ENCODE peak calls at places on chromosomes 13 and 19, in five cellular contexts. One of them, this sample, is unnamed.

GRCh38 chr19:47107201-47107952 is 6.2 kb downstream of the ZC3H4 start:
- DNase-seq in neuronal stem cell: no peak
- DNase-seq in H9: no peak
- DNase-seq in mesenchymal stem cell: no peak
- DNase-seq in H1: no peak
- DNase-seq in this sample: no peak

GRCh38 chr13:113919761-113920160 is 54.1 kb downstream of the C13orf46 start:
- DNase-seq in neuronal stem cell: no peak
- DNase-seq in H9: peak
- DNase-seq in mesenchymal stem cell: no peak
- DNase-seq in H1: no peak
- DNase-seq in this sample: no peak

GRCh38 chr13:110841846-110842245 is 73.0 kb downstream of the ANKRD10 start:
- DNase-seq in neuronal stem cell: no peak
- DNase-seq in H9: no peak
- DNase-seq in mesenchymal stem cell: no peak
- DNase-seq in H1: no peak
- DNase-seq in this sample: peak

GRCh38 chr19:16381756-16382401 is 57.3 kb downstream of the KLF2 start:
- DNase-seq in neuronal stem cell: no peak
- DNase-seq in H9: no peak
- DNase-seq in mesenchymal stem cell: no peak
- DNase-seq in H1: no peak
- DNase-seq in this sample: no peak

GRCh38 chr13:40433577-40433976 is 232.9 kb downstream of the FOXO1 start:
- DNase-seq in neuronal stem cell: no peak
- DNase-seq in H9: no peak
- DNase-seq in mesenchymal stem cell: no peak
- DNase-seq in H1: no peak
- DNase-seq in this sample: no peak

GRCh38 chr13:29131159-29131558 is 311.0 kb downstream of the MTUS2 start:
- DNase-seq in neuronal stem cell: no peak
- DNase-seq in H9: no peak
- DNase-seq in mesenchymal stem cell: no peak
- DNase-seq in H1: no peak
- DNase-seq in this sample: no peak

GRCh38 chr13:86826232-86826631 is 844.9 kb upstream of the SLITRK5 start:
- DNase-seq in neuronal stem cell: no peak
- DNase-seq in H9: no peak
- DNase-seq in mesenchymal stem cell: no peak
- DNase-seq in H1: no peak
- DNase-seq in this sample: no peak

GRCh38 chr13:59391696-59392095 is 772.0 kb downstream of the DIAPH3 start:
- DNase-seq in neuronal stem cell: peak
- DNase-seq in H9: peak
- DNase-seq in mesenchymal stem cell: peak
- DNase-seq in H1: peak
- DNase-seq in this sample: peak

GRCh38 chr19:44792286-44792685 is 14.6 kb downstream of the CBLC start:
- DNase-seq in neuronal stem cell: no peak
- DNase-seq in H9: no peak
- DNase-seq in mesenchymal stem cell: no peak
- DNase-seq in H1: no peak
- DNase-seq in this sample: no peak

GRCh38 chr13:49292742-49293498 is 45.2 kb downstream of the CDADC1 start:
- DNase-seq in neuronal stem cell: no peak
- DNase-seq in H9: no peak
- DNase-seq in mesenchymal stem cell: peak
- DNase-seq in H1: no peak
- DNase-seq in this sample: no peak

GRCh38 chr13:31038834-31039552 is 106.5 kb downstream of the TEX26 start:
- DNase-seq in neuronal stem cell: no peak
- DNase-seq in H9: no peak
- DNase-seq in mesenchymal stem cell: peak
- DNase-seq in H1: no peak
- DNase-seq in this sample: no peak

GRCh38 chr13:37058801-37059135 is 720 bp downstream of the SUPT20H start:
- DNase-seq in neuronal stem cell: no peak
- DNase-seq in H9: peak
- DNase-seq in mesenchymal stem cell: no peak
- DNase-seq in H1: no peak
- DNase-seq in this sample: no peak

GRCh38 chr13:47904239-47904638 is 96.8 kb downstream of the SUCLA2 start:
- DNase-seq in neuronal stem cell: no peak
- DNase-seq in H9: no peak
- DNase-seq in mesenchymal stem cell: no peak
- DNase-seq in H1: no peak
- DNase-seq in this sample: peak

GRCh38 chr13:44273216-44273615 is 100.4 kb upstream of the SERP2 start:
- DNase-seq in neuronal stem cell: no peak
- DNase-seq in H9: no peak
- DNase-seq in mesenchymal stem cell: no peak
- DNase-seq in H1: no peak
- DNase-seq in this sample: no peak

GRCh38 chr13:31322025-31322424 is 122.2 kb downstream of the B3GLCT start:
- DNase-seq in neuronal stem cell: no peak
- DNase-seq in H9: no peak
- DNase-seq in mesenchymal stem cell: peak
- DNase-seq in H1: no peak
- DNase-seq in this sample: peak

GRCh38 chr19:16542894-16543498 is 759 bp upstream of the CHERP start:
- DNase-seq in neuronal stem cell: peak
- DNase-seq in H9: no peak
- DNase-seq in mesenchymal stem cell: peak
- DNase-seq in H1: no peak
- DNase-seq in this sample: no peak

GRCh38 chr13:41597348-41598041 is 140.1 kb downstream of the RGCC start:
- DNase-seq in neuronal stem cell: no peak
- DNase-seq in H9: no peak
- DNase-seq in mesenchymal stem cell: no peak
- DNase-seq in H1: no peak
- DNase-seq in this sample: no peak

GRCh38 chr19:56253737-56254136 is 18.8 kb upstream of the EDDM13 start:
- DNase-seq in neuronal stem cell: no peak
- DNase-seq in H9: no peak
- DNase-seq in mesenchymal stem cell: peak
- DNase-seq in H1: no peak
- DNase-seq in this sample: peak

GRCh38 chr13:24218977-24219376 is 58.5 kb downstream of the SPATA13 start:
- DNase-seq in neuronal stem cell: no peak
- DNase-seq in H9: no peak
- DNase-seq in mesenchymal stem cell: no peak
- DNase-seq in H1: no peak
- DNase-seq in this sample: no peak

GRCh38 chr13:68467160-68467559 is 1237.0 kb upstream of the PCDH9 start:
- DNase-seq in neuronal stem cell: no peak
- DNase-seq in H9: no peak
- DNase-seq in mesenchymal stem cell: no peak
- DNase-seq in H1: no peak
- DNase-seq in this sample: no peak

GRCh38 chr19:34104099-34104498 is 68.2 kb upstream of the LSM14A start:
- DNase-seq in neuronal stem cell: no peak
- DNase-seq in H9: no peak
- DNase-seq in mesenchymal stem cell: no peak
- DNase-seq in H1: no peak
- DNase-seq in this sample: no peak

GRCh38 chr13:42377640-42378382 is 105.9 kb downstream of the AKAP11 start:
- DNase-seq in neuronal stem cell: no peak
- DNase-seq in H9: no peak
- DNase-seq in mesenchymal stem cell: peak
- DNase-seq in H1: no peak
- DNase-seq in this sample: no peak

GRCh38 chr19:3968556-3969434 is 2.1 kb downstream of the DAPK3 start:
- DNase-seq in neuronal stem cell: peak
- DNase-seq in H9: peak
- DNase-seq in mesenchymal stem cell: peak
- DNase-seq in H1: peak
- DNase-seq in this sample: peak

GRCh38 chr13:76455960-76456359 is 430.2 kb downstream of the KCTD12 start:
- DNase-seq in neuronal stem cell: no peak
- DNase-seq in H9: no peak
- DNase-seq in mesenchymal stem cell: peak
- DNase-seq in H1: no peak
- DNase-seq in this sample: no peak

GRCh38 chr13:33017410-33017929 is 1.2 kb downstream of the KL start:
- DNase-seq in neuronal stem cell: no peak
- DNase-seq in H9: peak
- DNase-seq in mesenchymal stem cell: peak
- DNase-seq in H1: no peak
- DNase-seq in this sample: no peak

GRCh38 chr13:50016421-50016820 is 1.2 kb downstream of the KCNRG start:
- DNase-seq in neuronal stem cell: no peak
- DNase-seq in H9: no peak
- DNase-seq in mesenchymal stem cell: no peak
- DNase-seq in H1: no peak
- DNase-seq in this sample: no peak

GRCh38 chr13:92355213-92355612 is 871.4 kb upstream of the GPC6 start:
- DNase-seq in neuronal stem cell: no peak
- DNase-seq in H9: peak
- DNase-seq in mesenchymal stem cell: peak
- DNase-seq in H1: no peak
- DNase-seq in this sample: no peak

GRCh38 chr19:17333611-17334413 is 843 bp downstream of the ANO8 start:
- DNase-seq in neuronal stem cell: no peak
- DNase-seq in H9: peak
- DNase-seq in mesenchymal stem cell: peak
- DNase-seq in H1: peak
- DNase-seq in this sample: no peak

GRCh38 chr19:32104465-32105235 is 240.8 kb upstream of the ZNF507 start:
- DNase-seq in neuronal stem cell: no peak
- DNase-seq in H9: no peak
- DNase-seq in mesenchymal stem cell: peak
- DNase-seq in H1: peak
- DNase-seq in this sample: no peak

GRCh38 chr13:31044658-31045620 is 112.5 kb downstream of the TEX26 start:
- DNase-seq in neuronal stem cell: no peak
- DNase-seq in H9: no peak
- DNase-seq in mesenchymal stem cell: peak
- DNase-seq in H1: no peak
- DNase-seq in this sample: peak

GRCh38 chr19:1576242-1577089 is 8.3 kb upstream of the MEX3D start:
- DNase-seq in neuronal stem cell: no peak
- DNase-seq in H9: no peak
- DNase-seq in mesenchymal stem cell: no peak
- DNase-seq in H1: no peak
- DNase-seq in this sample: no peak

GRCh38 chr19:1580382-1580781 is 12.3 kb upstream of the MEX3D start:
- DNase-seq in neuronal stem cell: no peak
- DNase-seq in H9: no peak
- DNase-seq in mesenchymal stem cell: no peak
- DNase-seq in H1: no peak
- DNase-seq in this sample: no peak

GRCh38 chr19:1577090-1577928 is 9.2 kb upstream of the MEX3D start:
- DNase-seq in neuronal stem cell: no peak
- DNase-seq in H9: no peak
- DNase-seq in mesenchymal stem cell: no peak
- DNase-seq in H1: no peak
- DNase-seq in this sample: no peak

GRCh38 chr19:1579222-1579621 is 11.1 kb upstream of the MEX3D start:
- DNase-seq in neuronal stem cell: no peak
- DNase-seq in H9: no peak
- DNase-seq in mesenchymal stem cell: no peak
- DNase-seq in H1: no peak
- DNase-seq in this sample: no peak

DNA sequence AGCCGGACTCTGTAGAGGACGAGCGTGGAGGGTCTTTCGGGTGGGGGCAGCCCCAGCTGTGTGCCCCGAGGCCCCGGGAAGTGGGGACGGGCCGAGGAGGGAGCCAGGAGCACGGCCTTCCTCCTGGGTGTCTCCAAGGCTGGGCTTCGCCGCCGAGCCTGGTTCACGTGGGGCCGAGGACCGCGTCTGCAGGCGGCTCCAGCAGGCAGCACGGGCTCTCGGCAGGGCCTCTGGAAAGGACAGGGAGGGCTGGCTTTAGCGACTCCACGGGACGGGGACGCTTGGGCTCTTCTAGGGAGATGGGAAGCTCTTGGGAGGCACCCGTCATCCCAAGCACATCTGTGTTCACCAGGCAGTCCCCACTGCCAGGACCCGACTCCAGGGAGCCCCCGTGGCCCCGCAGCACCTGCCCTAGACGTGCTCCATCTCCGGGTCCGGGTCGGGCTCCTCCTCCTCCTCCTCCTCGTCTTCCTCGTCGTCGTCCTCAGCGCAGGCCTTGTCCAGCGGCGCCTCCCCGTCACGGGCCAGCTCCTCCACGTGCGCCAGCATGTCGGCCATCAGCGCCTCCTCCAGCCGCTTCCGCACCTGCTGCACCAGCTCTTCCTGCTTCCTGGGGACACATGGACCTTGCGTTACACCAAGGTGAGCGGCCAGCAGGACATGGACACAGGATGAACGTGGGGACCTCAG is 9.9 kb upstream of the MEX3D start:
- DNase-seq in neuronal stem cell: no peak
- DNase-seq in H9: no peak
- DNase-seq in mesenchymal stem cell: no peak
- DNase-seq in H1: no peak
- DNase-seq in this sample: no peak
- H2BK12ac ChIP-seq in neuronal stem cell: peak
- H2BK12ac ChIP-seq in H9: no peak
- H2BK12ac ChIP-seq in mesenchymal stem cell: no peak
- H2BK12ac ChIP-seq in H1: no peak
- H2BK12ac ChIP-seq in this sample: no peak

DNA sequence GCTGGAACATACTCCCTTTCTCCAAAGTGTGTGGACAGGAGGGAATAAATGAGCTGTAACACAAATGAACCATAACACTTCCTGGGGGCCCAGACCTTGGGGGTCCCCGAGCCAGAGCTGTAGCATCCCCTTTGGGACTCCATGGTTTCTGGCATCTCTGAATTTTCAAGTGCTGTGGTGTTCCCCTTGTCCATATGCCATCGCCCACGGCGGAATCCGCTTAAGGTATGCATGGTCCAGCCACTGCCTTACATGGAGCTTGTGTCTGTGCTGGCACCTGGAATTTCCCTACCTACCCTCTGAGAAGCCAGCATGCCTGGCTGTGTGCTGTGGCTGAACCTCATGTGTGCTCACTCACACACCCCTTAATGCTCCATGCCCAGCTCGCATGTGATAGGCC is 943.6 kb downstream of the SLITRK1 start:
- DNase-seq in neuronal stem cell: no peak
- DNase-seq in H9: no peak
- DNase-seq in mesenchymal stem cell: no peak
- DNase-seq in H1: no peak
- DNase-seq in this sample: no peak
- H4K91ac ChIP-seq in neuronal stem cell: no peak
- H4K91ac ChIP-seq in H9: no peak
- H4K91ac ChIP-seq in mesenchymal stem cell: no peak
- H4K91ac ChIP-seq in H1: no peak
- H4K91ac ChIP-seq in this sample: no peak

GRCh38 chr13:98473792-98474153 is 103.1 kb downstream of the STK24 start:
- DNase-seq in neuronal stem cell: no peak
- DNase-seq in H9: no peak
- DNase-seq in mesenchymal stem cell: no peak
- DNase-seq in H1: no peak
- DNase-seq in this sample: no peak
- H2BK12ac ChIP-seq in neuronal stem cell: no peak
- H2BK12ac ChIP-seq in H9: no peak
- H2BK12ac ChIP-seq in mesenchymal stem cell: no peak
- H2BK12ac ChIP-seq in H1: no peak
- H2BK12ac ChIP-seq in this sample: no peak

GRCh38 chr19:11540642-11541041 is 2.0 kb downstream of the CNN1 start:
- DNase-seq in neuronal stem cell: no peak
- DNase-seq in H9: no peak
- DNase-seq in mesenchymal stem cell: no peak
- DNase-seq in H1: no peak
- DNase-seq in this sample: no peak
- H4K91ac ChIP-seq in neuronal stem cell: no peak
- H4K91ac ChIP-seq in H9: no peak
- H4K91ac ChIP-seq in mesenchymal stem cell: no peak
- H4K91ac ChIP-seq in H1: no peak
- H4K91ac ChIP-seq in this sample: peak

This sample was measured in trophoblast cell.